ENCODE peak calls at places on chromosome 13, in six cellular contexts. D, T, R, W, G and F are unnamed samples.

GRCh38 chr13:51420681-51421476 is 32.0 kb downstream of the INTS6 start:
- DNase-seq in D (no peak), T (no peak), R (no peak), W (no peak), G (no peak), F (no peak)

GRCh38 chr13:112443191-112444000 is 67.2 kb downstream of the SPACA7 start:
- DNase-seq in D (no peak), T (no peak), R (no peak), W (no peak), G (peak), F (peak)

GRCh38 chr13:30120133-30120822 is 187.1 kb downstream of the KATNAL1 start:
- DNase-seq in D (no peak), T (no peak), R (no peak), W (no peak), G (no peak), F (no peak)

GRCh38 chr13:66520511-66521390 is 709.4 kb downstream of the PCDH9 start:
- DNase-seq in D (no peak), T (no peak), R (no peak), W (no peak), G (no peak), F (no peak)

GRCh38 chr13:41500501-41500900 is 43.2 kb downstream of the RGCC start:
- DNase-seq in D (peak), T (peak), R (no peak), W (peak), G (no peak), F (peak)

GRCh38 chr13:22175211-22175610 is 504.3 kb downstream of the FGF9 start:
- DNase-seq in D (no peak), T (no peak), R (no peak), W (no peak), G (no peak), F (no peak)

GRCh38 chr13:73059460-73060250 is 850 bp downstream of the KLF5 start:
- DNase-seq in D (peak), T (peak), R (peak), W (no peak), G (no peak), F (no peak)

GRCh38 chr13:109144693-109145437 is 515.5 kb downstream of the MYO16 start:
- DNase-seq in D (no peak), T (peak), R (no peak), W (no peak), G (no peak), F (no peak)

GRCh38 chr13:96238861-96239260 is 149.0 kb downstream of the HS6ST3 start:
- DNase-seq in D (no peak), T (no peak), R (no peak), W (no peak), G (no peak), F (no peak)

GRCh38 chr13:41402695-41403511 is 54.4 kb upstream of the RGCC start:
- DNase-seq in D (peak), T (no peak), R (no peak), W (no peak), G (no peak), F (no peak)

GRCh38 chr13:113350065-113350937 is 13.6 kb downstream of the GRTP1 start:
- DNase-seq in D (no peak), T (no peak), R (no peak), W (no peak), G (no peak), F (no peak)

GRCh38 chr13:74077375-74077774 is 56.8 kb downstream of the KLF12 start:
- DNase-seq in D (no peak), T (no peak), R (no peak), W (no peak), G (no peak), F (no peak)

GRCh38 chr13:106961219-106961618 is 393.3 kb upstream of the ARGLU1 start:
- DNase-seq in D (no peak), T (no peak), R (no peak), W (no peak), G (no peak), F (no peak)

GRCh38 chr13:46164661-46165060 is 17.3 kb downstream of the LCP1 start:
- DNase-seq in D (no peak), T (no peak), R (no peak), W (no peak), G (no peak), F (no peak)

GRCh38 chr13:46160065-46160464 is 21.9 kb downstream of the LCP1 start:
- DNase-seq in D (no peak), T (no peak), R (no peak), W (no peak), G (no peak), F (no peak)

GRCh38 chr13:46158222-46158621 is 23.8 kb downstream of the LCP1 start:
- DNase-seq in D (no peak), T (no peak), R (no peak), W (no peak), G (no peak), F (no peak)

GRCh38 chr13:46158983-46159382 is 23.0 kb downstream of the LCP1 start:
- DNase-seq in D (no peak), T (no peak), R (no peak), W (no peak), G (no peak), F (no peak)

GRCh38 chr13:46160474-46161066 is 21.4 kb downstream of the LCP1 start:
- DNase-seq in D (no peak), T (peak), R (no peak), W (no peak), G (no peak), F (no peak)
- TF ChIP-seq CTCF in D (peak), T (peak), R (peak), W (peak), G (peak), F (no peak)

GRCh38 chr13:101343128-101343787 is 73.0 kb downstream of the NALCN start:
- DNase-seq in D (no peak), T (no peak), R (no peak), W (no peak), G (no peak), F (no peak)
- TF ChIP-seq CTCF in D (no peak), T (no peak), R (no peak), W (no peak), G (no peak), F (no peak)

DNA sequence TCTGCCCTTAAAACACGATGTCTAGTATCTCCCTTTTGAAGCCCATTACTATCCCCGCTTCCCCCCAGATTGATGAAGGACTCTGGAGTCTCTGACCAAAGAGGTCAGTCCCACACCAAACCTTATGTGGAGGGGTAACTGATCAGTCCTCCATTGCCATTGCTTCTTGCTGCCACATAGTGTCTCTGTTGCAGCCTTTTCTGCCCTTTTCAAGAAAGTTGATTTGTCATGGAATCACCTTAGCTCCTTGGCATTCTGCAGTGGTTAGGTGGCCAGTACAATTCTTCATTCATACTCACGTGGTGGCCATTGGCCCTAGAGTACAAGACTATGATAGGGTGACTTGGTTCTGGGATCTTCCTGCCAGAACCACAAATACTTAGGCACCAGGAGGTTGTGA is 8.4 kb upstream of the HTR2A start:
- DNase-seq in D (no peak), T (peak), R (no peak), W (no peak), G (no peak), F (no peak)
- TF ChIP-seq CTCF in D (no peak), T (peak), R (peak), W (no peak), G (no peak), F (no peak)

GRCh38 chr13:102487330-102487729 is 85.5 kb upstream of the FGF14 start:
- DNase-seq in D (no peak), T (no peak), R (no peak), W (no peak), G (no peak), F (no peak)

DNA sequence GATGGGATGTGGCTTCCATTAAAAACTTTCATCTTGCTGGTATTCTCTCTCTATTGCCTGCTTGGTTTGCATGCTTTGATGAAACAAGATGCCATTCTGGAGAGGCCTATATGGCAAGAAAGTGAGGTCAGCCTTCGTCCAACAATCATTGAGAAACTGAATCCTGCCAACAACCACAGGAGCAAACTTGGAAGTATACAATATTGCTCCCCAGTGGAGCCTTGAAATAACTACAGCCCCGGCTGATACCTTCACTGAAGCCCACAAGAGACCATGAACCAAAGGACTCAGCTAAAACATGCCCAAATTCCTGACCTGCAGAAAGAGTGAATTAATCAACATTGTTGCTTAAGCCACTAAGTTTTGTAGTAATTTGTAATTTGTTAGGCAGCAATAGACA is 82.5 kb upstream of the FGF14 start:
- DNase-seq in D (no peak), T (no peak), R (no peak), W (no peak), G (no peak), F (no peak)
- TF ChIP-seq CTCF in D (no peak), T (no peak), R (no peak), W (no peak), G (no peak), F (no peak)

DNA sequence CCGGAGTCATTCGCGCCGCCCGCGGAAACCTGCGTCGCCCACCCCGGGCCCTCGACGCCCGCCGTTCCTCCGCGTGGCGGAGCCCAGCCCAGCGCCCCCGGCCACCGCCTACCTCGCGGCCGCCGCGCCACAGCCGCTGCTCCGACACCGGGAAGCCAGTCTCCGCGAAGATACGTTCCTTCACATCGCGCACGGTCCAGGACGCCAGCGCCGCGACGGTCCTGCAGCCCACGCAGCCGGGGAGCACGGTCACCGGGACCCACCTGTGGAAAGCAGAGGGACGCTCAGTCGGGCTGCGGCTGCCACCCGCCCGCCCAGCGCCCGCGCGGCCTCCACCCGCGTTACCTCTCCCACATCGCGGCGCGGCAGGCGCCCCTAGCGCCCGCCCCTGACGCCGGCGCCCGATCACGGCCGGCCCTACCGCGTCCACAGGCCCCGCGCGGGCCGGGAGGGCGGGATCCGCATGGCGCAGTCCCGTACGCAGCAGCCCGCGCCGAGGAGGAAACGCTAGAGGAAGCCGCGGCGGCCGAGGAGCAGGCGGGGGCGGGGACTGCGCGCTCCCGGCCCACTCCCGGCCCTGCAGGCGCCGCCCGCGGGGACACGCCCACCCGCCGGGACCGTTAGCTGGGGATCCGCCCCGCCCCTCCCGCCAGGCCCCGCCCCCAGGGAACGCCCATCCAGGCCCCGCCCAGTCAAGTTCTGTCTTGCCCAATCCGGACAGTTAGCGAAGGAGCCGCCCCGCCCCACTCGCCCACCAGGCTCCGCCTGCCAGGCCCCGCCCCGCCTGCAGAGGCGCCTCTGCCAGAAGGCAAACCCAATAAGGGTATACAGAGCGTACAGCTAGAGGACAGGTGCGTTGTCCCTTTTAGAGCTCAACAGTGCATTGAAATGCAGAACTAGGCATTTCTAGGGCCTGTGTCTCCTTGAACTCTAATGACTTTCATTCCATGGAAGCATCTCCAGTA is 58.2 kb downstream of the SACS start:
- DNase-seq in D (peak), T (peak), R (peak), W (peak), G (peak), F (peak)
- TF ChIP-seq CTCF in D (no peak), T (peak), R (peak), W (peak), G (no peak), F (no peak)

GRCh38 chr13:46643165-46643777 is 90.3 kb downstream of the LRCH1 start:
- DNase-seq in D (no peak), T (no peak), R (no peak), W (no peak), G (no peak), F (no peak)
- TF ChIP-seq CTCF in D (no peak), T (no peak), R (no peak), W (no peak), G (no peak), F (no peak)

GRCh38 chr13:44972956-44973581 is 16.2 kb downstream of the NUFIP1 start:
- DNase-seq in D (no peak), T (peak), R (no peak), W (no peak), G (no peak), F (no peak)
- TF ChIP-seq CTCF in D (no peak), T (peak), R (peak), W (peak), G (peak), F (no peak)